ENCODE peak calls at places on chromosome 20, in four cellular contexts. Z is GM12878, J is K562, I is H1. N is an unnamed sample.

GRCh38 chr20:60086936-60087562 is 128.8 kb downstream of the CDH26 start:
- DNase-seq in I (no peak), J (no peak), Z (no peak), N (no peak)

GRCh38 chr20:18978311-18978710 is 164.7 kb downstream of the SCP2D1 start:
- DNase-seq in Z (no peak), I (no peak), J (no peak), N (no peak)

GRCh38 chr20:54063998-54064676 is 6.3 kb downstream of the BCAS1 start:
- DNase-seq in J (no peak), I (no peak), Z (peak), N (no peak)

GRCh38 chr20:47481330-47482216 is 20.1 kb upstream of the NCOA3 start:
- DNase-seq in J (no peak), I (no peak), Z (no peak), N (no peak)

GRCh38 chr20:52552181-52552872 is 360.7 kb upstream of the ZFP64 start:
- DNase-seq in Z (no peak), I (no peak), J (no peak), N (no peak)

GRCh38 chr20:8388146-8388545 is 256.1 kb downstream of the PLCB1 start:
- DNase-seq in J (no peak), Z (no peak), I (no peak), N (no peak)

GRCh38 chr20:15447549-15447948 is 1110.1 kb upstream of the FLRT3 start:
- DNase-seq in J (no peak), Z (no peak), I (no peak), N (no peak)

GRCh38 chr20:54047741-54048140 is 22.7 kb downstream of the BCAS1 start:
- DNase-seq in Z (no peak), I (no peak), J (no peak), N (no peak)

GRCh38 chr20:53652090-53652858 is 58.6 kb upstream of the ZNF217 start:
- DNase-seq in I (no peak), Z (peak), J (peak), N (peak)

GRCh38 chr20:14223806-14224205 is 113.6 kb downstream of the FLRT3 start:
- DNase-seq in J (no peak), Z (no peak), I (no peak), N (no peak)

GRCh38 chr20:32917191-32917950 is 58.6 kb downstream of the EFCAB8 start:
- DNase-seq in J (no peak), Z (no peak), I (no peak), N (no peak)

GRCh38 chr20:53647286-53647821 is 53.7 kb upstream of the ZNF217 start:
- DNase-seq in I (no peak), J (no peak), Z (no peak), N (no peak)

GRCh38 chr20:33933469-33933909 is 60.2 kb upstream of the RALY start:
- DNase-seq in I (peak), J (peak), Z (no peak), N (peak)

GRCh38 chr20:7856756-7857155 is 83.5 kb downstream of the HAO1 start:
- DNase-seq in Z (no peak), J (no peak), I (no peak), N (no peak)

GRCh38 chr20:10842116-10842515 is 168.3 kb upstream of the JAG1 start:
- DNase-seq in I (no peak), Z (no peak), J (no peak), N (no peak)

GRCh38 chr20:51287628-51288413 is 254.7 kb downstream of the NFATC2 start:
- DNase-seq in I (no peak), Z (no peak), J (no peak), N (no peak)

GRCh38 chr20:56987992-56988391 is 278.4 kb downstream of the BMP7 start:
- DNase-seq in Z (no peak), J (peak), I (no peak), N (no peak)

GRCh38 chr20:42082611-42083010 is 464.4 kb upstream of the CHD6 start:
- DNase-seq in J (peak), I (no peak), Z (no peak), N (no peak)

GRCh38 chr20:22789661-22790060 is 205.3 kb upstream of the FOXA2 start:
- DNase-seq in I (no peak), J (no peak), Z (no peak), N (no peak)

GRCh38 chr20:15817351-15817750 is 755.9 kb downstream of the KIF16B start:
- DNase-seq in J (no peak), I (no peak), Z (no peak), N (no peak)

GRCh38 chr20:38866265-38867061 is 59.8 kb upstream of the FAM83D start:
- DNase-seq in J (no peak), I (no peak), Z (no peak), N (no peak)

GRCh38 chr20:33697129-33697528 is 10.9 kb upstream of the E2F1 start:
- DNase-seq in J (no peak), I (no peak), Z (no peak), N (no peak)

GRCh38 chr20:20037960-20038359 is 14.3 kb downstream of the CRNKL1 start:
- DNase-seq in Z (no peak), J (no peak), I (no peak), N (no peak)

GRCh38 chr20:50504231-50504823 is 5.9 kb upstream of the PTPN1 start:
- DNase-seq in I (no peak), Z (no peak), J (peak), N (peak)

GRCh38 chr20:9458075-9458818 is 56.1 kb upstream of the LAMP5 start:
- DNase-seq in I (no peak), Z (peak), J (no peak), N (peak)

GRCh38 chr20:33995053-33995816 is 1.5 kb downstream of the RALY start:
- DNase-seq in Z (no peak), J (no peak), I (no peak), N (no peak)

GRCh38 chr20:62875419-62876355 is 14.1 kb upstream of the TCFL5 start:
- DNase-seq in I (no peak), Z (no peak), J (peak), N (peak)

GRCh38 chr20:41738584-41739193 is 120.5 kb upstream of the CHD6 start:
- DNase-seq in I (no peak), J (peak), Z (no peak), N (peak)

GRCh38 chr20:38523697-38524096 is 51.1 kb downstream of the RALGAPB start:
- DNase-seq in Z (no peak), J (no peak), I (no peak), N (no peak)

GRCh38 chr20:50607436-50607835 is 83.9 kb downstream of the RIPOR3 start:
- DNase-seq in J (no peak), Z (no peak), I (no peak), N (no peak)

GRCh38 chr20:59000326-59000725 is 6.7 kb downstream of the CTSZ start:
- DNase-seq in Z (no peak), I (no peak), J (no peak), N (no peak)

GRCh38 chr20:4726710-4727391 is 5.1 kb downstream of the PRND start:
- DNase-seq in J (no peak), Z (peak), I (no peak), N (no peak)

GRCh38 chr20:61754976-61755778 is 310.5 kb downstream of the TAF4 start:
- DNase-seq in J (no peak), I (no peak), Z (no peak), N (no peak)

GRCh38 chr20:39358052-39358451 is 395.9 kb downstream of the DHX35 start:
- DNase-seq in J (no peak), Z (peak), I (no peak), N (no peak)

GRCh38 chr20:58225490-58226200 is 2.8 kb downstream of the ANKRD60 start:
- DNase-seq in J (no peak), Z (no peak), I (no peak), N (no peak)

GRCh38 chr20:38453941-38454340 is 18.7 kb upstream of the RALGAPB start:
- DNase-seq in I (no peak), Z (peak), J (no peak), N (no peak)

GRCh38 chr20:46928580-46929132 is 34.0 kb downstream of the EYA2 start:
- DNase-seq in J (no peak), Z (no peak), I (no peak), N (no peak)

GRCh38 chr20:25254986-25255680 is 7.2 kb downstream of the PYGB start:
- DNase-seq in I (no peak), Z (no peak), J (no peak), N (no peak)
- TF ChIP-seq POLR2A in I (no peak), Z (no peak), J (no peak), N (no peak)

DNA sequence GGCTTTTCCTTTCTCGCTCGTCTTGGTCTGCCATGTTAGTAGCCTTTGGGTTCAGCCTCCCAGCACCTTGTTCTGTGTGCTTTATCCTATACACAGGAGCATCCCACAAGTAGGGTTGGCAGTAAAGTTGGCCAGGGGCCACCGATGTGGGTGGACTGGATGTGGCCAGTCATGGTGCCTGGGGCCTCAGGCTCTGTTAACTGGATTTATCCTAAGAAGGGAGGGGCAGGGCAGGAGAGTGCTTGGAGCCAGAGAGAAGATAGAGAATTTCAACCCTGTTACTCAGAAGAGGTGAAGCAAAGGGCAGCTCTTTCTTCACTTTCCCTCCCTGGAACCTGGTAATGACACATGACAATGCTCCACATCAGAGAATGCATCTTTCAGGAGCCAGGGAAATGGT is 14.1 kb upstream of the SIRPB2 start:
- DNase-seq in J (no peak), Z (no peak), I (no peak), N (no peak)
- TF ChIP-seq GABPA in J (no peak), Z (no peak), I (no peak), N (no peak)

DNA sequence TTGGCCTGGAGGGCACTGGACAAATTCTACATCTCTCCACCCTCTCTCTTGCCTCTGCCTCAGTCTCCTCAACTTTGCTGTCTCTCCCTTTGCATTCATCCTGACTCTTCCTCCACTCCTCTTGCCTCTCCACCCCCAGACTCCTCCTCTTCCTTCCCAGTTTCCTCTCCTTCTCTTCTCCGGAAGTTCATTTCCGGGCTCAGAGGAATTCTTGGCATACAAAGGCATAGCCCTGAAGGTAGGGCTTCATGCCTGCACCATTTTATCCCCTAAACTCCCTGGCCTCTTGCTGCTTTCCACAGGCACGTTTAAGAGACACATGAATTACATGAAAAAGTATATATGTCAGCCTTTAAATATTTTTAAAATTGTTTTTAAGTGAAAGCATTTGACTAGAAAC is 10.6 kb downstream of the BFSP1 start:
- DNase-seq in Z (no peak), J (no peak), I (no peak), N (no peak)
- TF ChIP-seq POLR2A in Z (no peak), J (no peak), I (no peak), N (no peak)

DNA sequence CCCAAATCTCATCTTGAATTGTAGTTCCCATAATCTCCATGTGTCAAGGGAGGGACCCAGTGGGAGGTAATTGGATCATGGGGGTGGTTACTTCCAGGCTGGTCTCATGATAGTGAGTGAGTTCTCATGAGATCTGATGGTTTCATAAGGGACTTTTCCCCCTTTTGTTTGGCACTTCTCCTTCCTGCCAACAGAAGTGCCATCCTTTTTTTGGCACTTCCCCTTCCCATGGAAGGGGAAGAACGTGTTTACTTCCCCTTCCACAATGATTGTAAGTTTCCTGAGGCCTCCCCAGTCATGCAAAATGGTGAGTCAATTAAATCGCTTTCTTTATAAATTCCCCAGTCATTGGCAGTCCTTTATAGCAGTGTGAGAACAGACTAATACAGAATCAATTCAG is 18.0 kb upstream of the PI3 start:
- DNase-seq in J (no peak), I (no peak), Z (no peak), N (no peak)
- TF ChIP-seq GABPA in J (no peak), I (no peak), Z (no peak), N (no peak)

GRCh38 chr20:36472656-36473071 is 68.7 kb upstream of the MYL9 start:
- DNase-seq in J (peak), I (no peak), Z (no peak), N (no peak)
- TF ChIP-seq POLR2A in J (no peak), I (no peak), Z (peak), N (no peak)

GRCh38 chr20:64152906-64153305 is 11.3 kb upstream of the MYT1 start:
- DNase-seq in I (no peak), J (no peak), Z (no peak), N (no peak)
- TF ChIP-seq GABPA in I (no peak), J (no peak), Z (no peak), N (no peak)

GRCh38 chr20:36313936-36314335 is 7.8 kb downstream of the DLGAP4 start:
- DNase-seq in I (no peak), J (peak), Z (no peak), N (no peak)
- TF ChIP-seq POLR2A in I (no peak), J (no peak), Z (no peak), N (no peak)

DNA sequence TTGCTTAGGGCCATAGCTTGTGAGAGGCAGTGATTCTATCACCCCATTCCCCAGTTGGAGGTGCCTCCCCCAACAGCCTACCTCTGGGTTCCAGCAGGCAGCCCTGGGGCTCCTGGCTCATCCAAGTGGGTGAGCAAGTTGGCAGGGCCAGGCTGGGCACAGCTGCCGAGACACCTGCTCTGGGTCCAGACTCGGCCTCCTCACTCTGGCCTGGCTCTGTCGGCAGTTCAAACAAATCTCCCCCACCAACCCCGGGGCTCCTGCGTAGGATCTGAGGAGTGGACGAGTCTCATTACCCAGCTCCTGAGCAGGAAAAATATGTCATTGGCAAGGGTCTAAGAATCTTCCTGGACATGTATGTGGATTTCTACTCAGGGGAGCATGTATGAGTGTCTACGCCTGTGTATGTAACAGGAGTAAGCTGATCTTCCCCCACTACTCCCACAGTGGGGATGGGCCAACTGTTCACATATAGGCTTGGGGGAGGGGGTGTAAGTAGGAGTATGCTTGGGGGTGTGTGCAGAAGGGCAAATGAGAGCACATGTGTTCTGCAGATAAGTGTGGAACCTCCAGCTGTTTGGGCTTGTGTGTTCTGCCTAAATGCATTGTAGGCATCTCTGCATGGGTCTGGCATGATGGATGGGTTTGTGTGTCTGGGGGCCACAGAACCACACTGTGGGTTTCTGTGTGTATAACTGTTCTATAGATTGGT is 2.0 kb downstream of the ID1 start:
- DNase-seq in Z (no peak), J (peak), I (no peak), N (peak)
- TF ChIP-seq GABPA in Z (no peak), J (no peak), I (no peak), N (no peak)

N was measured in HepG2.